ENCODE peak calls at places on chromosomes 16 and 17, in nine cellular contexts. One of them, this sample, is unnamed.

GRCh38 chr16:46916980-46917379 is 32.8 kb downstream of the GPT2 start:
- DNase-seq in Panc1: no peak
- DNase-seq in right atrium auricular region: no peak
- DNase-seq in AG10803: no peak
- DNase-seq in gastrocnemius medialis: no peak
- DNase-seq in uterus: no peak
- DNase-seq in mammary epithelial cell: no peak
- DNase-seq in neural progenitor cell: no peak
- DNase-seq in dorsolateral prefrontal cortex: no peak
- DNase-seq in this sample: no peak

GRCh38 chr17:30969989-30970680 is 704 bp upstream of the RNF135 start:
- DNase-seq in gastrocnemius medialis: no peak
- DNase-seq in AG10803: peak; percentile 12
- DNase-seq in right atrium auricular region: peak; percentile 59
- DNase-seq in Panc1: no peak
- DNase-seq in neural progenitor cell: peak; percentile 54
- DNase-seq in mammary epithelial cell: peak; percentile 67
- DNase-seq in dorsolateral prefrontal cortex: no peak
- DNase-seq in uterus: no peak
- DNase-seq in this sample: peak; percentile 23

GRCh38 chr17:40224707-40225092 is 5.6 kb downstream of the WIPF2 start:
- DNase-seq in right atrium auricular region: peak; percentile 88
- DNase-seq in neural progenitor cell: no peak
- DNase-seq in gastrocnemius medialis: no peak
- DNase-seq in dorsolateral prefrontal cortex: peak; percentile 38
- DNase-seq in mammary epithelial cell: no peak
- DNase-seq in uterus: no peak
- DNase-seq in AG10803: peak; percentile 80
- DNase-seq in Panc1: no peak
- DNase-seq in this sample: no peak

GRCh38 chr17:27473190-27473747 is 17.0 kb downstream of the KSR1 start:
- DNase-seq in gastrocnemius medialis: no peak
- DNase-seq in dorsolateral prefrontal cortex: no peak
- DNase-seq in uterus: no peak
- DNase-seq in Panc1: no peak
- DNase-seq in neural progenitor cell: no peak
- DNase-seq in mammary epithelial cell: no peak
- DNase-seq in AG10803: no peak
- DNase-seq in right atrium auricular region: no peak
- DNase-seq in this sample: no peak

GRCh38 chr16:56956076-56956475 is 5.7 kb upstream of the CETP start:
- DNase-seq in right atrium auricular region: no peak
- DNase-seq in mammary epithelial cell: no peak
- DNase-seq in Panc1: no peak
- DNase-seq in uterus: no peak
- DNase-seq in neural progenitor cell: no peak
- DNase-seq in gastrocnemius medialis: no peak
- DNase-seq in AG10803: no peak
- DNase-seq in dorsolateral prefrontal cortex: no peak
- DNase-seq in this sample: no peak

GRCh38 chr17:17228521-17229279 is 8.3 kb downstream of the FLCN start:
- DNase-seq in gastrocnemius medialis: peak; percentile 76
- DNase-seq in uterus: no peak
- DNase-seq in dorsolateral prefrontal cortex: peak; percentile 44
- DNase-seq in Panc1: no peak
- DNase-seq in neural progenitor cell: no peak
- DNase-seq in right atrium auricular region: no peak
- DNase-seq in AG10803: no peak
- DNase-seq in mammary epithelial cell: no peak
- DNase-seq in this sample: no peak

GRCh38 chr16:57818377-57819055 is 16.2 kb upstream of the KIFC3 start:
- DNase-seq in Panc1: no peak
- DNase-seq in uterus: no peak
- DNase-seq in AG10803: no peak
- DNase-seq in mammary epithelial cell: no peak
- DNase-seq in dorsolateral prefrontal cortex: no peak
- DNase-seq in gastrocnemius medialis: no peak
- DNase-seq in neural progenitor cell: no peak
- DNase-seq in right atrium auricular region: no peak
- DNase-seq in this sample: no peak

GRCh38 chr16:54699656-54700055 is 231.0 kb upstream of the IRX5 start:
- DNase-seq in AG10803: no peak
- DNase-seq in neural progenitor cell: no peak
- DNase-seq in mammary epithelial cell: no peak
- DNase-seq in gastrocnemius medialis: no peak
- DNase-seq in dorsolateral prefrontal cortex: no peak
- DNase-seq in right atrium auricular region: no peak
- DNase-seq in Panc1: no peak
- DNase-seq in uterus: no peak
- DNase-seq in this sample: no peak

GRCh38 chr16:65285128-65286120 is 163.6 kb upstream of the CDH11 start:
- DNase-seq in AG10803: peak; percentile 7
- DNase-seq in gastrocnemius medialis: no peak
- DNase-seq in uterus: no peak
- DNase-seq in neural progenitor cell: no peak
- DNase-seq in mammary epithelial cell: no peak
- DNase-seq in Panc1: no peak
- DNase-seq in right atrium auricular region: no peak
- DNase-seq in dorsolateral prefrontal cortex: no peak
- DNase-seq in this sample: no peak

GRCh38 chr17:44979426-44980273 is 11.5 kb upstream of the C1QL1 start:
- DNase-seq in neural progenitor cell: no peak
- DNase-seq in Panc1: no peak
- DNase-seq in dorsolateral prefrontal cortex: no peak
- DNase-seq in AG10803: no peak
- DNase-seq in mammary epithelial cell: no peak
- DNase-seq in gastrocnemius medialis: no peak
- DNase-seq in uterus: no peak
- DNase-seq in right atrium auricular region: no peak
- DNase-seq in this sample: no peak

GRCh38 chr17:30378191-30378796 is 433 bp upstream of the CPD start:
- DNase-seq in right atrium auricular region: no peak
- DNase-seq in Panc1: no peak
- DNase-seq in uterus: no peak
- DNase-seq in AG10803: no peak
- DNase-seq in neural progenitor cell: peak; percentile 45
- DNase-seq in gastrocnemius medialis: peak; percentile 18
- DNase-seq in mammary epithelial cell: no peak
- DNase-seq in dorsolateral prefrontal cortex: no peak
- DNase-seq in this sample: no peak

GRCh38 chr17:47203984-47204721 is 5.0 kb upstream of the MYL4 start:
- DNase-seq in gastrocnemius medialis: no peak
- DNase-seq in AG10803: peak; percentile 74
- DNase-seq in Panc1: no peak
- DNase-seq in dorsolateral prefrontal cortex: no peak
- DNase-seq in right atrium auricular region: no peak
- DNase-seq in mammary epithelial cell: peak; percentile 38
- DNase-seq in neural progenitor cell: no peak
- DNase-seq in uterus: no peak
- DNase-seq in this sample: peak; percentile 35

GRCh38 chr17:81578038-81578441 is 25.9 kb upstream of the FAAP100 start:
- DNase-seq in mammary epithelial cell: peak; percentile 28
- DNase-seq in gastrocnemius medialis: no peak
- DNase-seq in uterus: no peak
- DNase-seq in right atrium auricular region: no peak
- DNase-seq in dorsolateral prefrontal cortex: no peak
- DNase-seq in Panc1: no peak
- DNase-seq in neural progenitor cell: no peak
- DNase-seq in AG10803: peak; percentile 38
- DNase-seq in this sample: no peak

GRCh38 chr17:20315821-20316220 is 151.5 kb downstream of the LGALS9B start:
- DNase-seq in uterus: no peak
- DNase-seq in gastrocnemius medialis: no peak
- DNase-seq in dorsolateral prefrontal cortex: no peak
- DNase-seq in right atrium auricular region: no peak
- DNase-seq in Panc1: no peak
- DNase-seq in mammary epithelial cell: no peak
- DNase-seq in AG10803: peak; percentile 5
- DNase-seq in neural progenitor cell: no peak
- DNase-seq in this sample: no peak

GRCh38 chr16:64615647-64616280 is 506.1 kb downstream of the CDH11 start:
- DNase-seq in right atrium auricular region: no peak
- DNase-seq in neural progenitor cell: peak; percentile 78
- DNase-seq in dorsolateral prefrontal cortex: peak; percentile 47
- DNase-seq in uterus: no peak
- DNase-seq in AG10803: peak; percentile 60
- DNase-seq in Panc1: no peak
- DNase-seq in mammary epithelial cell: no peak
- DNase-seq in gastrocnemius medialis: no peak
- DNase-seq in this sample: no peak

GRCh38 chr16:88940196-88941050 is 36.6 kb downstream of the CBFA2T3 start:
- DNase-seq in Panc1: no peak
- DNase-seq in gastrocnemius medialis: no peak
- DNase-seq in neural progenitor cell: peak; percentile 59
- DNase-seq in right atrium auricular region: no peak
- DNase-seq in uterus: no peak
- DNase-seq in AG10803: no peak
- DNase-seq in dorsolateral prefrontal cortex: no peak
- DNase-seq in mammary epithelial cell: no peak
- DNase-seq in this sample: no peak

GRCh38 chr16:86346034-86346433 is 164.3 kb upstream of the FOXF1 start:
- DNase-seq in right atrium auricular region: no peak
- DNase-seq in gastrocnemius medialis: no peak
- DNase-seq in neural progenitor cell: no peak
- DNase-seq in Panc1: no peak
- DNase-seq in uterus: no peak
- DNase-seq in mammary epithelial cell: no peak
- DNase-seq in dorsolateral prefrontal cortex: no peak
- DNase-seq in AG10803: no peak
- DNase-seq in this sample: no peak

GRCh38 chr17:30068465-30068864 is 48.2 kb upstream of the NSRP1 start:
- DNase-seq in AG10803: no peak
- DNase-seq in gastrocnemius medialis: no peak
- DNase-seq in mammary epithelial cell: no peak
- DNase-seq in neural progenitor cell: no peak
- DNase-seq in dorsolateral prefrontal cortex: no peak
- DNase-seq in Panc1: no peak
- DNase-seq in right atrium auricular region: no peak
- DNase-seq in uterus: no peak
- DNase-seq in this sample: no peak

GRCh38 chr17:77246110-77247047 is 105.6 kb downstream of the SEC14L1 start:
- DNase-seq in neural progenitor cell: no peak
- DNase-seq in mammary epithelial cell: no peak
- DNase-seq in Panc1: no peak
- DNase-seq in gastrocnemius medialis: no peak
- DNase-seq in uterus: no peak
- DNase-seq in AG10803: no peak
- DNase-seq in right atrium auricular region: no peak
- DNase-seq in dorsolateral prefrontal cortex: no peak
- DNase-seq in this sample: no peak
- TF ChIP-seq CTCF in neural progenitor cell: no peak
- TF ChIP-seq CTCF in mammary epithelial cell: no peak
- TF ChIP-seq CTCF in Panc1: no peak
- TF ChIP-seq CTCF in gastrocnemius medialis: no peak
- TF ChIP-seq CTCF in uterus: no peak
- TF ChIP-seq CTCF in AG10803: no peak
- TF ChIP-seq CTCF in right atrium auricular region: no peak
- TF ChIP-seq CTCF in dorsolateral prefrontal cortex: no peak
- TF ChIP-seq CTCF in this sample: no peak

DNA sequence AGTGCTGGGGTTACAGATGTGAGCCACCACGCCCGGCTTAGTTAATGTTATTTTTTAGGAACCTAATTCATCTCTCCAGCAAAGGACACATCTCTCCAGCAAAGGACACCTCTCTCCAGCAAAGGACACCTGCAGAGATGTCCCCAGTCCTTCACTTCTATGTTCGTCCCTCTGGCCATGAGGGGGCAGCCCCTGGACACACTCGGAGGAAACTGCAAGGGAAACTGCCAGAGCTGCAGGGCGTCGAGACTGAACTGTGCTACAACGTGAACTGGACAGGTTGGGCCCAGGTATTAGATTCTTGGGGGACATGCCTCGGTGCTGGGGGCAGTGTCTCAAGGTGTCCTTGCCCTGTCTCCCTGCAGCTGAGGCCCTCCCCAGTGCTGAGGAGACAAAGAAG is 4.7 kb downstream of the PFAS start:
- DNase-seq in Panc1: no peak
- DNase-seq in mammary epithelial cell: no peak
- DNase-seq in uterus: no peak
- DNase-seq in AG10803: no peak
- DNase-seq in dorsolateral prefrontal cortex: no peak
- DNase-seq in gastrocnemius medialis: no peak
- DNase-seq in right atrium auricular region: no peak
- DNase-seq in neural progenitor cell: peak; percentile 18
- DNase-seq in this sample: no peak
- TF ChIP-seq CTCF in Panc1: no peak
- TF ChIP-seq CTCF in mammary epithelial cell: no peak
- TF ChIP-seq CTCF in uterus: no peak
- TF ChIP-seq CTCF in AG10803: peak; percentile 33
- TF ChIP-seq CTCF in dorsolateral prefrontal cortex: peak; percentile 47
- TF ChIP-seq CTCF in gastrocnemius medialis: no peak
- TF ChIP-seq CTCF in right atrium auricular region: no peak
- TF ChIP-seq CTCF in neural progenitor cell: peak; percentile 29
- TF ChIP-seq CTCF in this sample: no peak

DNA sequence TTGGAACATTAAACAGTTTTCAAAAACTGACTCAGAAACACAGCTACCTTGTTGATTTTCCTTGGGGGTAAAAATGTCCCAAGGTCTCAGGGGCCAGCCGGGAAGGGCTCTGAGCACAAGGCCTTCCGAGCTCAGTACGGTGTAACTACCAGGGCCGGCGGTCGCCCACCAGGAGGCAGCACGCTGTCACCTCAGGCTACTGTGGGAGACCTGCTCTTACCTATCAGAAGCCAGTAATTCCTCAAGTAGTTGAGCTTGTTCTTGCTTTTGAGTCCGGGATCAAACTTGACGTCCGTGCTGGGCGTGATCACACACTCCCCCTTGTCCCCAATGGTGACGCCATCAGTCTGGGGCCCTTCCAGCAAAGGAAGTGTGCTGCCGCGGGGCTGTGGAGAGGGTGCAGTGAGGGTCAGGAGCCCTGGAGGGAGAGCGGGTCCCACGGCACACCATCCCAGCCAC is 43.4 kb upstream of the ICAM2 start:
- DNase-seq in AG10803: peak; percentile 17
- DNase-seq in neural progenitor cell: peak; percentile 78
- DNase-seq in gastrocnemius medialis: peak; percentile 28
- DNase-seq in right atrium auricular region: peak; percentile 67
- DNase-seq in Panc1: no peak
- DNase-seq in dorsolateral prefrontal cortex: no peak
- DNase-seq in mammary epithelial cell: no peak
- DNase-seq in uterus: peak; percentile 62
- DNase-seq in this sample: no peak
- TF ChIP-seq CTCF in AG10803: peak; percentile 45
- TF ChIP-seq CTCF in neural progenitor cell: peak; percentile 73
- TF ChIP-seq CTCF in gastrocnemius medialis: no peak
- TF ChIP-seq CTCF in right atrium auricular region: no peak
- TF ChIP-seq CTCF in Panc1: peak; percentile 63
- TF ChIP-seq CTCF in dorsolateral prefrontal cortex: peak; percentile 46
- TF ChIP-seq CTCF in mammary epithelial cell: peak; percentile 33
- TF ChIP-seq CTCF in uterus: peak; percentile 67
- TF ChIP-seq CTCF in this sample: peak; percentile 66

DNA sequence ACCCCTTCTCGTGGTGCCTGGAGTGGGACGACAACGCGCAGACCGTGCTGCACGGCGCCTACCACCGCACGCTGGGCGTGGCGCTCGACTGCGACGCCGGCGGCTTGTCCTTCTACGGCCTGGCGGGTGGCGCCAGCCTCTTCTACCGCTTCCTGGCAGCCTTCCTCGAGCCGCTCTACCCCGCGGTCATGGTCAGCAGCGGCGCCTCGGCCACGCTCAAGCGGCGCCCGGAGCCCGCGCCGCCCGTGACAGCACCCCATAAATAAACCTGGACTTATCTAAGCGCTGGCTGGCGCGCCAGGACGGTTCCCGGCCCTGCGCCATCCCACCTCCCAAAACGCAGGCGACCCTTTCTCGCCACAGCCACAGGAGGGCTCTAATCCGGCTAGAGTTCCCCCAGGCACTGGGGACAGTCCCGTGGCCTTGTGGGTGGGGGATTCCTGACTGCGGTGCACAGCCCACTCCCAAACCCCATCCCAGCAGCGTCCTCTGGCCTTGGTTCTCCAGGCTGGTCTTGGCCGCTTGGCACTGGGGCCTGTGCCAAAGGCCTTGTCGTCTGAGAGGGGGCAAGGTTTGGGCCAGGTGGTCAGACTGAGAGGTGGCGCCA is 10.2 kb upstream of the SLC16A5 start:
- DNase-seq in right atrium auricular region: peak; percentile 78
- DNase-seq in dorsolateral prefrontal cortex: peak; percentile 42
- DNase-seq in uterus: peak; percentile 61
- DNase-seq in mammary epithelial cell: no peak
- DNase-seq in AG10803: peak; percentile 38
- DNase-seq in Panc1: no peak
- DNase-seq in neural progenitor cell: no peak
- DNase-seq in gastrocnemius medialis: peak; percentile 70
- DNase-seq in this sample: no peak
- TF ChIP-seq CTCF in right atrium auricular region: no peak
- TF ChIP-seq CTCF in dorsolateral prefrontal cortex: peak; percentile 57
- TF ChIP-seq CTCF in uterus: no peak
- TF ChIP-seq CTCF in mammary epithelial cell: no peak
- TF ChIP-seq CTCF in AG10803: no peak
- TF ChIP-seq CTCF in Panc1: no peak
- TF ChIP-seq CTCF in neural progenitor cell: no peak
- TF ChIP-seq CTCF in gastrocnemius medialis: peak; percentile 15
- TF ChIP-seq CTCF in this sample: peak; percentile 9